ENCODE peak calls at places on chromosomes 7 and 10, in nine cellular contexts. One of them, this sample, is unnamed.

GRCh38 chr10:124568339-124568738 is 106.7 kb downstream of the LHPP start:
- DNase-seq in cardiac muscle cell: no peak
- DNase-seq in A549: no peak
- DNase-seq in CD4-positive, CD25-positive, alpha-beta regulatory T cell: no peak
- DNase-seq in esophagus muscularis mucosa: no peak
- DNase-seq in lower lobe of right lung: peak; percentile 24
- DNase-seq in right cardiac atrium: no peak
- DNase-seq in GM23248: no peak
- DNase-seq in ovary: no peak
- DNase-seq in this sample: no peak

GRCh38 chr10:3477683-3478082 is 305.1 kb upstream of the PITRM1 start:
- DNase-seq in cardiac muscle cell: peak; percentile 89
- DNase-seq in A549: peak; percentile 26
- DNase-seq in CD4-positive, CD25-positive, alpha-beta regulatory T cell: no peak
- DNase-seq in esophagus muscularis mucosa: no peak
- DNase-seq in lower lobe of right lung: no peak
- DNase-seq in right cardiac atrium: no peak
- DNase-seq in GM23248: peak; percentile 91
- DNase-seq in ovary: no peak
- DNase-seq in this sample: no peak

GRCh38 chr7:150629347-150629746 is 2.8 kb downstream of the GIMAP6 start:
- DNase-seq in cardiac muscle cell: no peak
- DNase-seq in A549: no peak
- DNase-seq in CD4-positive, CD25-positive, alpha-beta regulatory T cell: no peak
- DNase-seq in esophagus muscularis mucosa: no peak
- DNase-seq in lower lobe of right lung: no peak
- DNase-seq in right cardiac atrium: peak; percentile 74
- DNase-seq in GM23248: no peak
- DNase-seq in ovary: no peak
- DNase-seq in this sample: no peak

GRCh38 chr7:29569648-29570047 is 6.0 kb downstream of the PRR15 start:
- DNase-seq in cardiac muscle cell: no peak
- DNase-seq in A549: no peak
- DNase-seq in CD4-positive, CD25-positive, alpha-beta regulatory T cell: no peak
- DNase-seq in esophagus muscularis mucosa: no peak
- DNase-seq in lower lobe of right lung: no peak
- DNase-seq in right cardiac atrium: no peak
- DNase-seq in GM23248: no peak
- DNase-seq in ovary: no peak
- DNase-seq in this sample: no peak

GRCh38 chr7:4745971-4746919 is 29.2 kb upstream of the AP5Z1 start:
- DNase-seq in cardiac muscle cell: peak; percentile 74
- DNase-seq in A549: peak; percentile 67
- DNase-seq in CD4-positive, CD25-positive, alpha-beta regulatory T cell: no peak
- DNase-seq in esophagus muscularis mucosa: no peak
- DNase-seq in lower lobe of right lung: no peak
- DNase-seq in right cardiac atrium: peak; percentile 50
- DNase-seq in GM23248: peak; percentile 82
- DNase-seq in ovary: no peak
- DNase-seq in this sample: no peak

GRCh38 chr10:91420868-91421267 is 10.7 kb downstream of the HECTD2 start:
- DNase-seq in cardiac muscle cell: no peak
- DNase-seq in A549: no peak
- DNase-seq in CD4-positive, CD25-positive, alpha-beta regulatory T cell: no peak
- DNase-seq in esophagus muscularis mucosa: no peak
- DNase-seq in lower lobe of right lung: no peak
- DNase-seq in right cardiac atrium: no peak
- DNase-seq in GM23248: peak; percentile 76
- DNase-seq in ovary: no peak
- DNase-seq in this sample: no peak

GRCh38 chr10:89814278-89814677 is 112.9 kb downstream of the KIF20B start:
- DNase-seq in cardiac muscle cell: no peak
- DNase-seq in A549: no peak
- DNase-seq in CD4-positive, CD25-positive, alpha-beta regulatory T cell: no peak
- DNase-seq in esophagus muscularis mucosa: no peak
- DNase-seq in lower lobe of right lung: no peak
- DNase-seq in right cardiac atrium: no peak
- DNase-seq in GM23248: no peak
- DNase-seq in ovary: no peak
- DNase-seq in this sample: no peak

GRCh38 chr7:155190608-155191536 is 106.8 kb upstream of the INSIG1 start:
- DNase-seq in cardiac muscle cell: peak; percentile 39
- DNase-seq in A549: peak; percentile 28
- DNase-seq in CD4-positive, CD25-positive, alpha-beta regulatory T cell: peak; percentile 39
- DNase-seq in esophagus muscularis mucosa: no peak
- DNase-seq in lower lobe of right lung: peak; percentile 72
- DNase-seq in right cardiac atrium: peak; percentile 78
- DNase-seq in GM23248: peak; percentile 73
- DNase-seq in ovary: no peak
- DNase-seq in this sample: peak; percentile 73

GRCh38 chr7:100655908-100656674 is at the start of gene ACTL6B:
- DNase-seq in cardiac muscle cell: peak; percentile 50
- DNase-seq in A549: peak; percentile 36
- DNase-seq in CD4-positive, CD25-positive, alpha-beta regulatory T cell: no peak
- DNase-seq in esophagus muscularis mucosa: no peak
- DNase-seq in lower lobe of right lung: peak; percentile 67
- DNase-seq in right cardiac atrium: peak; percentile 86
- DNase-seq in GM23248: peak; percentile 63
- DNase-seq in ovary: peak; percentile 52
- DNase-seq in this sample: peak; percentile 86

GRCh38 chr7:90320418-90320800 is 695 bp downstream of the FAM237B start:
- DNase-seq in cardiac muscle cell: no peak
- DNase-seq in A549: no peak
- DNase-seq in CD4-positive, CD25-positive, alpha-beta regulatory T cell: no peak
- DNase-seq in esophagus muscularis mucosa: no peak
- DNase-seq in lower lobe of right lung: no peak
- DNase-seq in right cardiac atrium: no peak
- DNase-seq in GM23248: no peak
- DNase-seq in ovary: no peak
- DNase-seq in this sample: no peak
- H3K27ac ChIP-seq in cardiac muscle cell: no peak overlapping the region
- H3K27ac ChIP-seq in A549: no peak overlapping the region
- H3K27ac ChIP-seq in CD4-positive, CD25-positive, alpha-beta regulatory T cell: no peak overlapping the region
- H3K27ac ChIP-seq in esophagus muscularis mucosa: no peak overlapping the region
- H3K27ac ChIP-seq in lower lobe of right lung: no peak overlapping the region
- H3K27ac ChIP-seq in right cardiac atrium: no peak overlapping the region
- H3K27ac ChIP-seq in GM23248: no peak overlapping the region
- H3K27ac ChIP-seq in ovary: no peak overlapping the region
- H3K27ac ChIP-seq in this sample: no peak overlapping the region

GRCh38 chr7:2315787-2316186 is 1.5 kb upstream of the SNX8 start:
- DNase-seq in cardiac muscle cell: no peak
- DNase-seq in A549: no peak
- DNase-seq in CD4-positive, CD25-positive, alpha-beta regulatory T cell: no peak
- DNase-seq in esophagus muscularis mucosa: no peak
- DNase-seq in lower lobe of right lung: no peak
- DNase-seq in right cardiac atrium: no peak
- DNase-seq in GM23248: no peak
- DNase-seq in ovary: no peak
- DNase-seq in this sample: no peak
- H3K4me1 ChIP-seq in cardiac muscle cell: no peaks in the 10 kb centered on the region
- H3K4me1 ChIP-seq in A549: peaks cover 6% of the 10 kb centered on the region
- H3K4me1 ChIP-seq in CD4-positive, CD25-positive, alpha-beta regulatory T cell: peaks cover 7% of the 10 kb centered on the region
- H3K4me1 ChIP-seq in esophagus muscularis mucosa: no peaks in the 10 kb centered on the region
- H3K4me1 ChIP-seq in lower lobe of right lung: peaks cover 15% of the 10 kb centered on the region
- H3K4me1 ChIP-seq in right cardiac atrium: no peaks in the 10 kb centered on the region
- H3K4me1 ChIP-seq in GM23248: no peaks in the 10 kb centered on the region
- H3K4me1 ChIP-seq in ovary: peaks cover 5% of the 10 kb centered on the region
- H3K4me1 ChIP-seq in this sample: peaks cover 19% of the 10 kb centered on the region

GRCh38 chr7:152035807-152036206 is 10.3 kb downstream of the GALNT11 start:
- DNase-seq in cardiac muscle cell: no peak
- DNase-seq in A549: no peak
- DNase-seq in CD4-positive, CD25-positive, alpha-beta regulatory T cell: no peak
- DNase-seq in esophagus muscularis mucosa: no peak
- DNase-seq in lower lobe of right lung: no peak
- DNase-seq in right cardiac atrium: no peak
- DNase-seq in GM23248: no peak
- DNase-seq in ovary: no peak
- DNase-seq in this sample: no peak
- H3K4me3 ChIP-seq in cardiac muscle cell: peak overlapping the region; percentile 9
- H3K4me3 ChIP-seq in A549: no peak overlapping the region
- H3K4me3 ChIP-seq in CD4-positive, CD25-positive, alpha-beta regulatory T cell: no peak overlapping the region
- H3K4me3 ChIP-seq in esophagus muscularis mucosa: no peak overlapping the region
- H3K4me3 ChIP-seq in lower lobe of right lung: no peak overlapping the region
- H3K4me3 ChIP-seq in right cardiac atrium: no peak overlapping the region
- H3K4me3 ChIP-seq in GM23248: no peak overlapping the region
- H3K4me3 ChIP-seq in ovary: no peak overlapping the region
- H3K4me3 ChIP-seq in this sample: no peak overlapping the region

GRCh38 chr7:116439856-116440549 is 59.5 kb upstream of the CAV2 start:
- DNase-seq in cardiac muscle cell: no peak
- DNase-seq in A549: no peak
- DNase-seq in CD4-positive, CD25-positive, alpha-beta regulatory T cell: no peak
- DNase-seq in esophagus muscularis mucosa: no peak
- DNase-seq in lower lobe of right lung: no peak
- DNase-seq in right cardiac atrium: no peak
- DNase-seq in GM23248: no peak
- DNase-seq in ovary: no peak
- DNase-seq in this sample: no peak
- H3K27ac ChIP-seq in cardiac muscle cell: no peak overlapping the region
- H3K27ac ChIP-seq in A549: peak overlapping the region; percentile 75
- H3K27ac ChIP-seq in CD4-positive, CD25-positive, alpha-beta regulatory T cell: no peak overlapping the region
- H3K27ac ChIP-seq in esophagus muscularis mucosa: no peak overlapping the region
- H3K27ac ChIP-seq in lower lobe of right lung: no peak overlapping the region
- H3K27ac ChIP-seq in right cardiac atrium: no peak overlapping the region
- H3K27ac ChIP-seq in GM23248: no peak overlapping the region
- H3K27ac ChIP-seq in ovary: no peak overlapping the region
- H3K27ac ChIP-seq in this sample: peak overlapping the region; percentile 22

DNA sequence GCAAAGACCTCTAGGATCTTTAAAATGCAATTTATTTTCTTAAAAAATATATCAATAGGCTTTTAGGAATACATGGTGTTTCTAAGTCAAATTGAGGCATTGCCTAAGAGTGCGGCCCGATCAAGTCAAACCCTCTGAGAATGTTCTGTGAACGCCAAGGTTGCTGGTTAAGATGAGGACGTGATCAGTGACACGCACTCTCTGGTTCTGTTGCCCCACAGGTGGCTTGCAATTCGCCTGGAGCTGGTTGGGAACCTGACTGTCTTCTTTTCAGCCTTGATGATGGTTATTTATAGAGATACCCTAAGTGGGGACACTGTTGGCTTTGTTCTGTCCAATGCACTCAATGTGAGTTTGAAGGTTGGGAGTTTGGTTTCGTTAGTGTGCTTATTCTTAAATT is 59.3 kb downstream of the ABCC2 start:
- DNase-seq in cardiac muscle cell: no peak
- DNase-seq in A549: no peak
- DNase-seq in CD4-positive, CD25-positive, alpha-beta regulatory T cell: no peak
- DNase-seq in esophagus muscularis mucosa: no peak
- DNase-seq in lower lobe of right lung: no peak
- DNase-seq in right cardiac atrium: no peak
- DNase-seq in GM23248: no peak
- DNase-seq in ovary: no peak
- DNase-seq in this sample: no peak
- H3K4me1 ChIP-seq in cardiac muscle cell: no peaks in the 10 kb centered on the region
- H3K4me1 ChIP-seq in A549: peaks cover 22% of the 10 kb centered on the region
- H3K4me1 ChIP-seq in CD4-positive, CD25-positive, alpha-beta regulatory T cell: peaks cover 5% of the 10 kb centered on the region
- H3K4me1 ChIP-seq in esophagus muscularis mucosa: no peaks in the 10 kb centered on the region
- H3K4me1 ChIP-seq in lower lobe of right lung: peaks cover 12% of the 10 kb centered on the region
- H3K4me1 ChIP-seq in right cardiac atrium: no peaks in the 10 kb centered on the region
- H3K4me1 ChIP-seq in GM23248: peaks cover 6% of the 10 kb centered on the region
- H3K4me1 ChIP-seq in ovary: no peaks in the 10 kb centered on the region
- H3K4me1 ChIP-seq in this sample: peaks cover 8% of the 10 kb centered on the region

GRCh38 chr7:74219416-74219815 is 9.6 kb downstream of the LAT2 start:
- DNase-seq in cardiac muscle cell: no peak
- DNase-seq in A549: no peak
- DNase-seq in CD4-positive, CD25-positive, alpha-beta regulatory T cell: no peak
- DNase-seq in esophagus muscularis mucosa: no peak
- DNase-seq in lower lobe of right lung: no peak
- DNase-seq in right cardiac atrium: peak; percentile 43
- DNase-seq in GM23248: no peak
- DNase-seq in ovary: no peak
- DNase-seq in this sample: no peak

GRCh38 chr7:74218343-74218698 is 8.5 kb downstream of the LAT2 start:
- DNase-seq in cardiac muscle cell: no peak
- DNase-seq in A549: no peak
- DNase-seq in CD4-positive, CD25-positive, alpha-beta regulatory T cell: no peak
- DNase-seq in esophagus muscularis mucosa: no peak
- DNase-seq in lower lobe of right lung: no peak
- DNase-seq in right cardiac atrium: peak; percentile 7
- DNase-seq in GM23248: no peak
- DNase-seq in ovary: no peak
- DNase-seq in this sample: no peak

GRCh38 chr7:74215921-74216320 is 6.1 kb downstream of the LAT2 start:
- DNase-seq in cardiac muscle cell: no peak
- DNase-seq in A549: no peak
- DNase-seq in CD4-positive, CD25-positive, alpha-beta regulatory T cell: no peak
- DNase-seq in esophagus muscularis mucosa: no peak
- DNase-seq in lower lobe of right lung: no peak
- DNase-seq in right cardiac atrium: no peak
- DNase-seq in GM23248: no peak
- DNase-seq in ovary: no peak
- DNase-seq in this sample: no peak

GRCh38 chr7:74216361-74216761 is 6.6 kb downstream of the LAT2 start:
- DNase-seq in cardiac muscle cell: no peak
- DNase-seq in A549: no peak
- DNase-seq in CD4-positive, CD25-positive, alpha-beta regulatory T cell: no peak
- DNase-seq in esophagus muscularis mucosa: no peak
- DNase-seq in lower lobe of right lung: no peak
- DNase-seq in right cardiac atrium: no peak
- DNase-seq in GM23248: no peak
- DNase-seq in ovary: no peak
- DNase-seq in this sample: no peak

DNA sequence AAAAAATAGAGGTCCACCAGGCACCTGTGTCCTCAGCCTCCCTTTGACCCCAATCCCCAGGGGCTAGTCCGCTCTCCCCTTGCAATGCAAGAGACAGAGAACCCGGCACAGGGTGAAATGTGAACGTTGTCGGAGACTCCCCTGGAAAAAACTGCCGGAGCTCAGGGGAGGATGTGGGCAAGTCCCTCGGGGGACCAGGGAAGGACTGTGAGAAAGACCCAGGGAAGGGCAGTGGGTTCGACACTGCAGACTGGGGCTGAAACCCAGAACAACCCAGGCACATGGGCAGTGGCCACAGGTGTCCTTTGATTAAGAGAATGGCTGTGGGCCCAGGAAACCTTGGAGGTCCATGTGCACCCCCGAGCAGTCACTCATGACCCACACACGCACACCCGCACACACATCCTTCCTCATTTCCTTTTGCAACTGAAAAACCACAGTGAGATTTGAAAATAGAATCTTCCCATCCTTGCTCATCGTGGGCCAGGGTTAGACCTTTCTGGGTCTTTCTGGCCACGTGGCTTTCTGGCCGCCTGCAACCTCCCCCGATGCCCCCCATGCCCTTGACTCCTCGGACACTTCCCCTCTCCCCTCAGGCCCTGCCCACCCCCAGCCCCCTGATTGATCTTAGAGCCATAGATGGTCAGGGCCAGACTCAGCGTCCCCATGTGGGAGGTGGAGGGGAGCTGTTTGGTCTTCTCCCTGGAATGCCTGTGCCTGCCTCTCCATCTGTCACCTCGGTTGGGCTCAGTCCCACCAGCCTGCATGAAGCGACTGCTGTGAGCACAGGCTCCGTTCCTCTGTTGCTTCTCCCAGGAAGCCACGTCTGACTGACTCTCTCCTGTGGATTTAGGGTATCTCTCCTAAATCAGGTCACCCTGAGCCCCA is 7.9 kb downstream of the LAT2 start:
- DNase-seq in cardiac muscle cell: no peak
- DNase-seq in A549: no peak
- DNase-seq in CD4-positive, CD25-positive, alpha-beta regulatory T cell: no peak
- DNase-seq in esophagus muscularis mucosa: no peak
- DNase-seq in lower lobe of right lung: no peak
- DNase-seq in right cardiac atrium: peak; percentile 7
- DNase-seq in GM23248: peak; percentile 12
- DNase-seq in ovary: no peak
- DNase-seq in this sample: no peak
- H3K4me3 ChIP-seq in cardiac muscle cell: no peak overlapping the region
- H3K4me3 ChIP-seq in A549: no peak overlapping the region
- H3K4me3 ChIP-seq in CD4-positive, CD25-positive, alpha-beta regulatory T cell: no peak overlapping the region
- H3K4me3 ChIP-seq in esophagus muscularis mucosa: no peak overlapping the region
- H3K4me3 ChIP-seq in lower lobe of right lung: no peak overlapping the region
- H3K4me3 ChIP-seq in right cardiac atrium: no peak overlapping the region
- H3K4me3 ChIP-seq in GM23248: no peak overlapping the region
- H3K4me3 ChIP-seq in ovary: no peak overlapping the region
- H3K4me3 ChIP-seq in this sample: no peak overlapping the region

This sample was measured in testis.